ENCODE peak calls at places on chromosomes 16 and 17, in seven cellular contexts. R is GM12892, H is transverse colon, U is ovary, T is A549, J is HCT116, E is adrenal gland. M is an unnamed sample.

GRCh38 chr16:64864232-64864803 is 257.5 kb downstream of the CDH11 start:
- DNase-seq in U (no peak), H (no peak), R (no peak), J (no peak), E (no peak), T (no peak), M (peak)

GRCh38 chr16:29148867-29149272 is 164.0 kb downstream of the LAT start:
- DNase-seq in U (peak), R (no peak), H (peak), E (no peak), T (no peak), J (no peak), M (no peak)

GRCh38 chr17:81242421-81243332 is 3.6 kb downstream of the NDUFAF8 start:
- DNase-seq in T (no peak), E (no peak), J (no peak), H (no peak), U (no peak), R (no peak), M (no peak)

GRCh38 chr17:4789701-4789950 is 862 bp downstream of the GLTPD2 start:
- DNase-seq in H (no peak), J (peak), T (no peak), U (no peak), R (no peak), E (no peak), M (no peak)

GRCh38 chr17:75319818-75320691 is 30.8 kb upstream of the SLC25A19 start:
- DNase-seq in E (no peak), H (peak), T (no peak), U (no peak), R (no peak), J (no peak), M (no peak)

GRCh38 chr16:27322858-27323780 is 9.3 kb downstream of the IL4R start:
- DNase-seq in R (no peak), U (no peak), H (peak), T (no peak), J (no peak), E (no peak), M (no peak)

GRCh38 chr16:87926246-87927194 is 9.8 kb downstream of the CA5A start:
- DNase-seq in U (no peak), T (no peak), J (no peak), E (no peak), H (no peak), R (peak), M (no peak)

GRCh38 chr16:86285938-86286921 is 224.1 kb upstream of the FOXF1 start:
- DNase-seq in R (no peak), U (no peak), E (no peak), H (no peak), T (no peak), J (no peak), M (no peak)

GRCh38 chr17:59332890-59333377 is 1.5 kb downstream of the YPEL2 start:
- DNase-seq in E (peak), U (peak), H (peak), R (no peak), J (no peak), T (no peak), M (no peak)

GRCh38 chr16:55576369-55576768 is 9.9 kb downstream of the CAPNS2 start:
- DNase-seq in T (no peak), H (no peak), J (no peak), E (no peak), R (no peak), U (no peak), M (no peak)

GRCh38 chr17:82300228-82300627 is 17.2 kb downstream of the CD7 start:
- DNase-seq in E (no peak), H (no peak), U (no peak), J (no peak), T (no peak), R (no peak), M (no peak)

GRCh38 chr17:60039509-60040442 is 38.9 kb downstream of the HEATR6 start:
- DNase-seq in U (no peak), H (no peak), J (no peak), T (no peak), R (no peak), E (no peak), M (no peak)

GRCh38 chr17:38701504-38702165 is 3.4 kb upstream of the MLLT6 start:
- DNase-seq in H (peak), E (peak), T (peak), J (no peak), R (peak), U (no peak), M (peak)

GRCh38 chr17:38704645-38705522 is at the start of gene MLLT6:
- DNase-seq in R (peak), J (no peak), U (peak), H (peak), T (peak), E (peak), M (peak)

GRCh38 chr17:38703742-38704644 is 1.1 kb upstream of the MLLT6 start:
- DNase-seq in E (peak), J (peak), H (peak), R (peak), T (no peak), U (peak), M (no peak)

GRCh38 chr17:38702900-38703741 is 2.0 kb upstream of the MLLT6 start:
- DNase-seq in U (no peak), H (peak), E (no peak), T (no peak), R (peak), J (no peak), M (no peak)

GRCh38 chr17:38702166-38702899 is 2.7 kb upstream of the MLLT6 start:
- DNase-seq in J (peak), U (peak), T (peak), H (peak), R (peak), E (peak), M (peak)
- TF ChIP-seq POLR2A in J (peak), U (peak), T (peak), H (peak), R (peak), E (peak), M (peak)

DNA sequence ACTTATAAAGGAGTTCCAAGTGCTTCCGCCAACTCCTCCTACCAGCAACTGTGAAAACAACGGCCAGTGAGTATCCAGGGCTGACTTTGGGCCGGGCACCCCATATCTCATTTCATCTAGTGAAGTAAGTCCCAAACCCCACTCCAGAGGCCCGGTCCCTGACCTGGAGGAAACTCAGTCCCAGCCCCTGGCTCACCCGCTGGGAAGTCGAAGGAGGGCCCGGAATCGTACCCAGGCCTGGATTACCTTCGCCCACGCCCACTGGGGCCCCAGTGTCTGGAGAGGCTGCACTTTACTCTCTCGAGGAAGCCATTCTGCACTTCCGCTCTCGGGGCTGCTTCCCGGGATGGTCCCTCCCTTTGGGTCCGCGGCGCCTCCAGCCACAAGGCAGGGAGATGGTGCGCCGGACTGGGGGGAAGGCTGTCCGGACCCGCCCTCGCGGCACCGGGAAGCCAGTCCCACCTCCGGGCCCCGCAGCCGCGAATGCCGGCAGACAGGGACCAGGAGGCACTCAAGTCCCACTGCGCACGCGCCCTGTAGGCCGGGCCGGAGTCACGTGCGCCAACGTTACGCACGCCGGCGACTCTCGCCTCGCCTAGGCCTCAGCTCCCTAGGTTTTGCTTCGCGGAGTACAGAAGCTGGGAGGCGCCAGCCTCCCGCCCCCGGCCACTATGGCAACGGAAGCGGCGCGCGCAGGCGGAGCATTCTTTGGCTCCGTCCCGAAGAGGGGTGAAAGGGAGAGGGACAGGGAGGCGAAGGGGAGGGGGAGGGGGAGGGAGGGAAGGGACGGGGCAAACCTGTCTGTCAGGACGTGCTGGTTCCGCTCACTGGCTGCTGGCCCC is at the start of gene CMTR2:
- DNase-seq in T (peak), R (peak), E (peak), J (peak), U (peak), H (peak), M (peak)
- TF ChIP-seq POLR2A in T (peak), R (peak), E (peak), J (peak), U (peak), H (peak), M (peak)

GRCh38 chr17:1177099-1177996 is 2.4 kb downstream of the ABR start:
- DNase-seq in E (peak), U (no peak), R (no peak), J (no peak), H (no peak), T (no peak), M (peak)
- TF ChIP-seq POLR2A in E (no peak), U (no peak), R (no peak), J (no peak), H (no peak), T (no peak), M (no peak)

DNA sequence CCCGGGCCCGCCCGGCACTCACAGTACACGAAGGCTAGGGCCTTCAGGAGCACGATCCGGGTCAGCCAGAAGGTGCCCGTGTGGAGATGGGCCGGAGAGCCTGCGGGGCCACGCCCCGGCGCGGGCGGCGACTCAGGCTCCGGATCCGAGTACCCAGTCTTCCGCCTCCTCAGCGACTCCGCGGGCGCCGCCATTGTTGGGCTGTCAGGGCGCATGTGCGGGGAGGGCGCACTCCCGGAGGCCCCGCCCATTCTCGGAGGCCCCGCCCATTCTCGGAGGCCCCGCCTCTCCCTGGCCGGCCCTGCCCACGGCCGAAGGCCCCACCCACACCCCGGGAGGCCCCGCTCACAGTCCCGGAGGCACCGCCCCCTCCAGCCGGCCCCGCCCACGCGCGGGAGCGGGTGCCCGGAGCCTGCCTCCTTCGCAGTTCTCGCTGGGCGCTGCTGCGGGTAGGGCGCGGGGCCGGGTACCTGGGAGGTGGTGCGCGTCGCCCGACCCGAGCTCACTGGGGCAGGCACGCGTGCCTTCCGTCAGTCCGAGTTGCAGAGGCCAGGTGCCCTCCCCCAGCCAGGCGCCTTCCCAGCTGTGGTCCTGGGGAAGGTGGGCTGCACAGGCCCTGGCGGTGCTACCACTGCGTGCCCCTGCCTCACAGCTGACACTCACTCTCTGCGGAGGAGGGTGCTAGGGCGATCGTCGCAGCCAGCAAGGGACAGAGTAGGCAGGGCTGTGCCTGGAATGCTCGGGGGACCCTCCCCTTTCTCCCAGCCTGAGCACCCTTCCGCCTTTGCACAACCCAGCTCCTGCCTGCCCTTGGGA is at the start of gene LMF1:
- DNase-seq in T (peak), H (peak), U (peak), J (peak), E (peak), R (peak), M (peak)
- TF ChIP-seq POLR2A in T (peak), H (peak), U (peak), J (peak), E (peak), R (peak), M (peak)

DNA sequence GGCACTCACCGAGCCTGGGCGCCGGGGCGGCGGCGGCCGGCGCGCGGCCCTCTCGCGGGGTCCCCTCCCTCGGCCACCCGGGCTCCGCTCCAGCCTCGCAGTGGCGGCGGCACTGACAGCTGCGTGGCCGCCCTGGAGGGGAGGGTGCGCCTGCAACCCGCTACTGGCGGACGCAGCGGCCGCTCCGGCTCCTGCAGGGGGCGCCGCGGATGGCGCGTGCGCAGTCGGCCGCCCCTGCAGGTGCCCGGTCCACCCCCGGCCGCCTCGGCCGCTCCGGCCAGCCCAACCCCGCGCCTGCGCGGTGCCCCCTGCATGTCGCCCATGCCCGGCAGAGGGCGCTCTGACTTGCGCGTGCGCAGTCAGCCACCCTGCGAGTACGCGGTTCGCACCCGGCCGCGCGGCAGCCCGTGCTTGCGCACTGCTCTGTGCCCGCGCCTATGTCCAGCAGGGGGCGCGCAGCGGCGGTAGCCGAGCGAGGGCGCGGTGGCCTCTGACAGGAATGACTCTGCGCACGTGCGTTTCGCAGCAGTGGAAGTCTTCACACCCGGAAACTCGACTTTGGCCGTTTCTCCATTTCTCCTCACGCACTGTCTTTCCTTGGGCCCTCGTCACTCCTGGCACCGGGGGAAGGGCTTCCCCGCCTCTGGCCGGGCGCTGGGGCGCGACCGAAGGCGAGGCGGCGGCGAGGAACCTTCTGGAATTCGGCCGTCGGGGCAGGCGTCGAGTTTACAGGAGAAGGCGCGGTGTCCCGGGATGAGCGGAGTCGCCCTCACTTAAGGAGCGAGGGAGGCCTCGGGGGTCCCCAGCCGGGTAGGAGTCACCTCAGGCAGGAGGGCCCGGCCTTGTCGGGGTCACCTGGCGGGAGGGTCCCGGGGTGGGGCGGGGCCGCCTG is at the start of gene ABCA3:
- DNase-seq in R (peak), H (peak), E (peak), J (peak), T (peak), U (peak), M (peak)
- TF ChIP-seq POLR2A in R (no peak), H (no peak), E (peak), J (peak), T (peak), U (no peak), M (peak)

GRCh38 chr16:89657442-89658220 is at the start of the genes CHMP1A and SPATA33:
- DNase-seq in R (peak), T (peak), J (peak), H (peak), U (peak), E (peak), M (peak)
- TF ChIP-seq POLR2A in R (peak), T (peak), J (peak), H (peak), U (peak), E (peak), M (peak)

GRCh38 chr16:425082-425718 is at the start of gene RAB11FIP3:
- DNase-seq in J (peak), T (peak), H (peak), E (peak), R (peak), U (peak), M (peak)
- TF ChIP-seq POLR2A in J (peak), T (peak), H (peak), E (peak), R (peak), U (peak), M (peak)

M was measured in H54.